ENCODE peak calls at places on chromosomes 13 and 19, in eight cellular contexts. H is aorta; B is progenitor cell of endocrine pancreas; W is transverse colon; N is AG09319; Y is NCI-H2171; Z is activated T-helper 1 cell treated with anti-CD3 and anti-CD28 coated beads, Interleukin-12 subunit alpha, Interleukin-12 subunit beta, Interleukin-2, Interleukin-4 antibody, amounts not matched to agents 30 ng/mL and 10 ng/mL and 1 ng/mL, durations not matched to agents 14 hours and 24 hours and 36 hours; K is right lobe of liver. L is an unnamed sample.

GRCh38 chr19:53158119-53158656 is 665 bp downstream of the ZNF347 start:
- DNase-seq in B (peak), Z (peak), W (peak), K (peak), Y (no peak), N (peak), H (peak), L (no peak)

GRCh38 chr19:52297601-52298358 is 811 bp downstream of the ZNF480 start:
- DNase-seq in N (no peak), Y (peak), W (no peak), Z (no peak), B (no peak), K (no peak), H (no peak), L (no peak)

GRCh38 chr13:105572401-105572800 is 963.1 kb downstream of the EFNB2 start:
- DNase-seq in H (no peak), W (no peak), B (no peak), K (no peak), N (no peak), Y (no peak), Z (no peak), L (no peak)

GRCh38 chr19:32241957-32242710 is 103.3 kb upstream of the ZNF507 start:
- DNase-seq in K (no peak), N (no peak), Z (no peak), H (no peak), Y (no peak), W (no peak), B (no peak), L (no peak)

GRCh38 chr13:113147206-113147605 is 11.2 kb upstream of the PROZ start:
- DNase-seq in W (no peak), K (no peak), Y (no peak), B (no peak), N (no peak), Z (no peak), H (no peak), L (no peak)

GRCh38 chr19:6728346-6728745 is 7.9 kb upstream of the C3 start:
- DNase-seq in Y (no peak), Z (no peak), B (no peak), W (no peak), H (peak), K (no peak), N (no peak), L (no peak)

GRCh38 chr19:36207605-36208252 is 6.7 kb downstream of the ZNF565 start:
- DNase-seq in B (no peak), W (no peak), N (no peak), Y (no peak), K (no peak), H (no peak), Z (no peak), L (no peak)

GRCh38 chr13:66365101-66365500 is 865.0 kb downstream of the PCDH9 start:
- DNase-seq in N (no peak), K (no peak), H (no peak), B (no peak), W (no peak), Y (no peak), Z (no peak), L (no peak)

GRCh38 chr19:15635016-15635805 is 5.5 kb upstream of the CYP4F3 start:
- DNase-seq in H (no peak), N (no peak), W (no peak), Y (no peak), Z (no peak), K (peak), B (no peak), L (no peak)

GRCh38 chr19:18972851-18973250 is 31.8 kb upstream of the HOMER3 start:
- DNase-seq in Y (no peak), Z (no peak), H (no peak), K (no peak), B (no peak), W (no peak), N (no peak), L (no peak)

GRCh38 chr13:32016631-32017030 is 14.9 kb upstream of the FRY start:
- DNase-seq in K (no peak), H (no peak), N (no peak), Y (no peak), B (no peak), Z (no peak), W (no peak), L (no peak)

GRCh38 chr19:8421484-8422461 is 8.7 kb downstream of the MARCHF2 start:
- DNase-seq in W (no peak), N (no peak), B (no peak), Y (no peak), Z (no peak), K (peak), H (no peak), L (no peak)

GRCh38 chr13:25281937-25282332 is 5.4 kb downstream of the MTMR6 start:
- DNase-seq in K (no peak), B (no peak), N (no peak), H (no peak), W (no peak), Z (no peak), Y (no peak), L (no peak)

GRCh38 chr13:36531746-36532486 is 99.6 kb downstream of the CCNA1 start:
- DNase-seq in B (no peak), K (no peak), H (no peak), W (no peak), Y (no peak), Z (no peak), N (no peak), L (peak)

GRCh38 chr19:49331616-49332055 is 3.6 kb upstream of the CD37 start:
- DNase-seq in N (no peak), Z (peak), K (peak), Y (peak), W (no peak), B (no peak), H (peak), L (peak)

GRCh38 chr13:73972503-73972902 is 161.7 kb downstream of the KLF12 start:
- DNase-seq in H (no peak), B (no peak), W (no peak), Y (no peak), N (no peak), Z (no peak), K (no peak), L (no peak)

GRCh38 chr19:50877338-50877737 is 4.1 kb downstream of the KLK2 start:
- DNase-seq in N (no peak), H (no peak), Z (no peak), B (no peak), Y (peak), K (no peak), W (peak), L (no peak)

GRCh38 chr13:80716610-80717081 is 375.7 kb upstream of the SPRY2 start:
- DNase-seq in K (no peak), N (no peak), Z (no peak), H (peak), B (no peak), Y (no peak), W (no peak), L (peak)

GRCh38 chr19:1291761-1292418 is 6.2 kb downstream of the EFNA2 start:
- DNase-seq in Z (no peak), W (peak), Y (no peak), N (no peak), K (peak), B (no peak), H (no peak), L (no peak)

GRCh38 chr19:41226874-41227390 is 7.9 kb downstream of the AXL start:
- DNase-seq in Z (no peak), B (no peak), K (no peak), H (no peak), N (no peak), Y (no peak), W (no peak), L (no peak)

GRCh38 chr13:79724348-79725103 is 243.6 kb downstream of the NDFIP2 start:
- DNase-seq in W (peak), Y (no peak), H (no peak), N (no peak), B (no peak), K (no peak), Z (no peak), L (no peak)

GRCh38 chr19:16619456-16619855 is 8.5 kb downstream of the MED26 start:
- DNase-seq in W (no peak), Y (no peak), Z (no peak), N (no peak), K (no peak), H (no peak), B (no peak), L (no peak)

GRCh38 chr19:30564551-30565011 is 192.4 kb downstream of the ZNF536 start:
- DNase-seq in W (no peak), K (no peak), Y (peak), Z (no peak), H (no peak), B (no peak), N (no peak), L (no peak)

GRCh38 chr19:7917292-7918061 is 2.7 kb upstream of the SNAPC2 start:
- DNase-seq in Z (peak), K (peak), B (no peak), Y (peak), H (peak), W (peak), N (no peak), L (no peak)

GRCh38 chr19:50969413-50969760 is at the start of gene KLK6:
- DNase-seq in H (no peak), Y (no peak), W (no peak), N (no peak), B (no peak), K (no peak), Z (no peak), L (no peak)

GRCh38 chr13:28805193-28805819 is 14.8 kb upstream of the MTUS2 start:
- DNase-seq in Z (no peak), B (no peak), Y (no peak), N (no peak), H (peak), W (no peak), K (peak), L (no peak)

GRCh38 chr13:95643814-95644598 is 500 bp downstream of the DZIP1 start:
- DNase-seq in Y (peak), N (no peak), Z (no peak), B (peak), K (no peak), H (peak), W (no peak), L (no peak)

GRCh38 chr19:38538793-38539528 is 78.8 kb downstream of the MAP4K1 start:
- DNase-seq in B (no peak), Y (no peak), H (no peak), K (no peak), N (no peak), W (no peak), Z (peak), L (no peak)

GRCh38 chr19:54160948-54161347 is 1.4 kb upstream of the LENG1 start:
- DNase-seq in B (no peak), N (no peak), W (no peak), K (no peak), Z (no peak), Y (no peak), H (no peak), L (no peak)

GRCh38 chr19:40750035-40750284 is 317 bp downstream of the ACTMAP start:
- DNase-seq in B (no peak), N (no peak), Y (no peak), K (no peak), W (no peak), H (no peak), Z (no peak), L (no peak)

GRCh38 chr13:58712191-58712590 is 1080.6 kb downstream of the PCDH17 start:
- DNase-seq in B (no peak), Y (no peak), K (no peak), Z (no peak), N (no peak), H (no peak), W (no peak), L (no peak)

GRCh38 chr13:65595881-65596280 is 1634.3 kb downstream of the PCDH9 start:
- DNase-seq in N (no peak), W (no peak), B (no peak), Y (no peak), K (no peak), H (no peak), Z (no peak), L (no peak)

L was measured in fibroblast of the conjunctiva.